ENCODE peak calls at places on chromosomes 6 and 20, in five cellular contexts. One of them, this sample, is unnamed.

GRCh38 chr6:36997811-36998722 is 7.4 kb upstream of the FGD2 start:
- DNase-seq in anterior cingulate cortex: peak; percentile 69
- DNase-seq in stimulated activated CD4-positive, alpha-beta T cell treated with anti-CD3 and anti-CD28 coated beads, Interleukin-15, amount 100 ng/mL, for 1 hour: no peak
- DNase-seq in T follicular helper cell: no peak
- DNase-seq in activated naive CD4-positive, alpha-beta T cell treated with Interleukin-2 at 50 U/mL for 16 hours: no peak
- DNase-seq in this sample: no peak

GRCh38 chr6:125597411-125598253 is 151.8 kb upstream of the HEY2 start:
- DNase-seq in T follicular helper cell: no peak
- DNase-seq in activated naive CD4-positive, alpha-beta T cell treated with Interleukin-2 at 50 U/mL for 16 hours: no peak
- DNase-seq in stimulated activated CD4-positive, alpha-beta T cell treated with anti-CD3 and anti-CD28 coated beads, Interleukin-15, amount 100 ng/mL, for 1 hour: no peak
- DNase-seq in anterior cingulate cortex: no peak
- DNase-seq in this sample: no peak

GRCh38 chr20:1371830-1372539 is 20.9 kb downstream of the FKBP1A start:
- DNase-seq in anterior cingulate cortex: no peak
- DNase-seq in stimulated activated CD4-positive, alpha-beta T cell treated with anti-CD3 and anti-CD28 coated beads, Interleukin-15, amount 100 ng/mL, for 1 hour: no peak
- DNase-seq in T follicular helper cell: no peak
- DNase-seq in activated naive CD4-positive, alpha-beta T cell treated with Interleukin-2 at 50 U/mL for 16 hours: no peak
- DNase-seq in this sample: no peak

GRCh38 chr20:5569021-5569420 is 181.2 kb upstream of the SHLD1 start:
- DNase-seq in T follicular helper cell: peak; percentile 40
- DNase-seq in stimulated activated CD4-positive, alpha-beta T cell treated with anti-CD3 and anti-CD28 coated beads, Interleukin-15, amount 100 ng/mL, for 1 hour: no peak
- DNase-seq in anterior cingulate cortex: no peak
- DNase-seq in activated naive CD4-positive, alpha-beta T cell treated with Interleukin-2 at 50 U/mL for 16 hours: peak; percentile 32
- DNase-seq in this sample: no peak

GRCh38 chr6:36029464-36029863 is 1.9 kb downstream of the MAPK14 start:
- DNase-seq in stimulated activated CD4-positive, alpha-beta T cell treated with anti-CD3 and anti-CD28 coated beads, Interleukin-15, amount 100 ng/mL, for 1 hour: no peak
- DNase-seq in T follicular helper cell: no peak
- DNase-seq in activated naive CD4-positive, alpha-beta T cell treated with Interleukin-2 at 50 U/mL for 16 hours: no peak
- DNase-seq in anterior cingulate cortex: no peak
- DNase-seq in this sample: no peak

GRCh38 chr20:823326-823902 is 10.1 kb upstream of the FAM110A start:
- DNase-seq in activated naive CD4-positive, alpha-beta T cell treated with Interleukin-2 at 50 U/mL for 16 hours: no peak
- DNase-seq in T follicular helper cell: no peak
- DNase-seq in stimulated activated CD4-positive, alpha-beta T cell treated with anti-CD3 and anti-CD28 coated beads, Interleukin-15, amount 100 ng/mL, for 1 hour: no peak
- DNase-seq in anterior cingulate cortex: no peak
- DNase-seq in this sample: no peak

GRCh38 chr6:155275808-155276480 is 12.1 kb downstream of the CLDN20 start:
- DNase-seq in T follicular helper cell: no peak
- DNase-seq in activated naive CD4-positive, alpha-beta T cell treated with Interleukin-2 at 50 U/mL for 16 hours: no peak
- DNase-seq in anterior cingulate cortex: no peak
- DNase-seq in stimulated activated CD4-positive, alpha-beta T cell treated with anti-CD3 and anti-CD28 coated beads, Interleukin-15, amount 100 ng/mL, for 1 hour: no peak
- DNase-seq in this sample: no peak

GRCh38 chr6:166025149-166025898 is 142.3 kb downstream of the TBXT start:
- DNase-seq in stimulated activated CD4-positive, alpha-beta T cell treated with anti-CD3 and anti-CD28 coated beads, Interleukin-15, amount 100 ng/mL, for 1 hour: no peak
- DNase-seq in activated naive CD4-positive, alpha-beta T cell treated with Interleukin-2 at 50 U/mL for 16 hours: no peak
- DNase-seq in T follicular helper cell: no peak
- DNase-seq in anterior cingulate cortex: no peak
- DNase-seq in this sample: no peak

GRCh38 chr6:69005194-69005593 is 370.1 kb downstream of the ADGRB3 start:
- DNase-seq in activated naive CD4-positive, alpha-beta T cell treated with Interleukin-2 at 50 U/mL for 16 hours: no peak
- DNase-seq in T follicular helper cell: no peak
- DNase-seq in anterior cingulate cortex: no peak
- DNase-seq in stimulated activated CD4-positive, alpha-beta T cell treated with anti-CD3 and anti-CD28 coated beads, Interleukin-15, amount 100 ng/mL, for 1 hour: no peak
- DNase-seq in this sample: no peak

GRCh38 chr20:1173698-1174097 is 11.1 kb downstream of the TMEM74B start:
- DNase-seq in activated naive CD4-positive, alpha-beta T cell treated with Interleukin-2 at 50 U/mL for 16 hours: no peak
- DNase-seq in stimulated activated CD4-positive, alpha-beta T cell treated with anti-CD3 and anti-CD28 coated beads, Interleukin-15, amount 100 ng/mL, for 1 hour: no peak
- DNase-seq in T follicular helper cell: no peak
- DNase-seq in anterior cingulate cortex: no peak
- DNase-seq in this sample: no peak

GRCh38 chr6:111696814-111697213 is 91.1 kb upstream of the TRAF3IP2 start:
- DNase-seq in stimulated activated CD4-positive, alpha-beta T cell treated with anti-CD3 and anti-CD28 coated beads, Interleukin-15, amount 100 ng/mL, for 1 hour: no peak
- DNase-seq in T follicular helper cell: no peak
- DNase-seq in activated naive CD4-positive, alpha-beta T cell treated with Interleukin-2 at 50 U/mL for 16 hours: no peak
- DNase-seq in anterior cingulate cortex: no peak
- DNase-seq in this sample: no peak

GRCh38 chr6:116990679-116991078 is 113.6 kb downstream of the RFX6 start:
- DNase-seq in activated naive CD4-positive, alpha-beta T cell treated with Interleukin-2 at 50 U/mL for 16 hours: no peak
- DNase-seq in T follicular helper cell: no peak
- DNase-seq in stimulated activated CD4-positive, alpha-beta T cell treated with anti-CD3 and anti-CD28 coated beads, Interleukin-15, amount 100 ng/mL, for 1 hour: no peak
- DNase-seq in anterior cingulate cortex: no peak
- DNase-seq in this sample: no peak

GRCh38 chr6:35069262-35069661 is 71.9 kb downstream of the TCP11 start:
- DNase-seq in stimulated activated CD4-positive, alpha-beta T cell treated with anti-CD3 and anti-CD28 coated beads, Interleukin-15, amount 100 ng/mL, for 1 hour: no peak
- DNase-seq in T follicular helper cell: no peak
- DNase-seq in activated naive CD4-positive, alpha-beta T cell treated with Interleukin-2 at 50 U/mL for 16 hours: no peak
- DNase-seq in anterior cingulate cortex: no peak
- DNase-seq in this sample: no peak

GRCh38 chr20:56595746-56596478 is 33.2 kb upstream of the TFAP2C start:
- DNase-seq in T follicular helper cell: no peak
- DNase-seq in stimulated activated CD4-positive, alpha-beta T cell treated with anti-CD3 and anti-CD28 coated beads, Interleukin-15, amount 100 ng/mL, for 1 hour: no peak
- DNase-seq in activated naive CD4-positive, alpha-beta T cell treated with Interleukin-2 at 50 U/mL for 16 hours: no peak
- DNase-seq in anterior cingulate cortex: no peak
- DNase-seq in this sample: no peak

GRCh38 chr20:59300341-59301081 is at the start of gene EDN3:
- DNase-seq in stimulated activated CD4-positive, alpha-beta T cell treated with anti-CD3 and anti-CD28 coated beads, Interleukin-15, amount 100 ng/mL, for 1 hour: no peak
- DNase-seq in anterior cingulate cortex: no peak
- DNase-seq in activated naive CD4-positive, alpha-beta T cell treated with Interleukin-2 at 50 U/mL for 16 hours: no peak
- DNase-seq in T follicular helper cell: no peak
- DNase-seq in this sample: no peak

GRCh38 chr6:87700729-87701675 is 1.0 kb downstream of the AKIRIN2 start:
- DNase-seq in T follicular helper cell: peak; percentile 3
- DNase-seq in activated naive CD4-positive, alpha-beta T cell treated with Interleukin-2 at 50 U/mL for 16 hours: peak; percentile 52
- DNase-seq in stimulated activated CD4-positive, alpha-beta T cell treated with anti-CD3 and anti-CD28 coated beads, Interleukin-15, amount 100 ng/mL, for 1 hour: peak; percentile 24
- DNase-seq in anterior cingulate cortex: peak; percentile 10
- DNase-seq in this sample: peak; percentile 15

GRCh38 chr20:44186674-44187053 is 324 bp downstream of the JPH2 start:
- DNase-seq in anterior cingulate cortex: no peak
- DNase-seq in T follicular helper cell: no peak
- DNase-seq in activated naive CD4-positive, alpha-beta T cell treated with Interleukin-2 at 50 U/mL for 16 hours: no peak
- DNase-seq in stimulated activated CD4-positive, alpha-beta T cell treated with anti-CD3 and anti-CD28 coated beads, Interleukin-15, amount 100 ng/mL, for 1 hour: no peak
- DNase-seq in this sample: no peak

GRCh38 chr6:156848533-156848932 is 71.4 kb downstream of the ARID1B start:
- DNase-seq in T follicular helper cell: no peak
- DNase-seq in anterior cingulate cortex: no peak
- DNase-seq in activated naive CD4-positive, alpha-beta T cell treated with Interleukin-2 at 50 U/mL for 16 hours: no peak
- DNase-seq in stimulated activated CD4-positive, alpha-beta T cell treated with anti-CD3 and anti-CD28 coated beads, Interleukin-15, amount 100 ng/mL, for 1 hour: no peak
- DNase-seq in this sample: no peak

GRCh38 chr6:37303891-37304503 is 46.1 kb upstream of the TMEM217 start:
- DNase-seq in anterior cingulate cortex: no peak
- DNase-seq in activated naive CD4-positive, alpha-beta T cell treated with Interleukin-2 at 50 U/mL for 16 hours: no peak
- DNase-seq in stimulated activated CD4-positive, alpha-beta T cell treated with anti-CD3 and anti-CD28 coated beads, Interleukin-15, amount 100 ng/mL, for 1 hour: no peak
- DNase-seq in T follicular helper cell: no peak
- DNase-seq in this sample: no peak

GRCh38 chr6:71254323-71254722 is 34.3 kb upstream of the OGFRL1 start:
- DNase-seq in anterior cingulate cortex: no peak
- DNase-seq in T follicular helper cell: no peak
- DNase-seq in activated naive CD4-positive, alpha-beta T cell treated with Interleukin-2 at 50 U/mL for 16 hours: no peak
- DNase-seq in stimulated activated CD4-positive, alpha-beta T cell treated with anti-CD3 and anti-CD28 coated beads, Interleukin-15, amount 100 ng/mL, for 1 hour: no peak
- DNase-seq in this sample: no peak

This sample was measured in T-helper 22 cell.